ENCODE peak calls at places on chromosome 7, in five cellular contexts. U is A549, A is GM23248, G is fibroblast of lung, T is upper lobe of right lung. X is an unnamed sample.

GRCh38 chr7:149005427-149006344 is 22.6 kb downstream of the PDIA4 start:
- DNase-seq in T (peak; percentile 91), G (peak; percentile 54), U (peak; percentile 70), A (peak; percentile 76), X (no peak)

GRCh38 chr7:116955340-116955739 is 2.0 kb downstream of the ST7 start:
- DNase-seq in U (no peak), G (no peak), A (no peak), T (no peak), X (no peak)

GRCh38 chr7:33893377-33893776 is 12.0 kb upstream of the BMPER start:
- DNase-seq in T (no peak), G (no peak), U (no peak), A (no peak), X (no peak)

GRCh38 chr7:49974035-49974434 is 119.0 kb downstream of the ZPBP start:
- DNase-seq in U (no peak), A (no peak), G (no peak), T (no peak), X (no peak)

GRCh38 chr7:127047521-127047920 is 205.2 kb downstream of the GRM8 start:
- DNase-seq in A (no peak), G (no peak), T (no peak), U (no peak), X (no peak)

GRCh38 chr7:119640326-119640725 is 632.6 kb upstream of the KCND2 start:
- DNase-seq in U (no peak), T (no peak), A (no peak), G (no peak), X (no peak)

GRCh38 chr7:86926732-86927131 is 132.7 kb downstream of the ELAPOR2 start:
- DNase-seq in A (peak; percentile 85), T (no peak), U (peak; percentile 14), G (peak; percentile 31), X (no peak)

GRCh38 chr7:70266186-70266585 is 667.9 kb downstream of the AUTS2 start:
- DNase-seq in G (no peak), A (peak; percentile 6), T (no peak), U (no peak), X (no peak)

DNA sequence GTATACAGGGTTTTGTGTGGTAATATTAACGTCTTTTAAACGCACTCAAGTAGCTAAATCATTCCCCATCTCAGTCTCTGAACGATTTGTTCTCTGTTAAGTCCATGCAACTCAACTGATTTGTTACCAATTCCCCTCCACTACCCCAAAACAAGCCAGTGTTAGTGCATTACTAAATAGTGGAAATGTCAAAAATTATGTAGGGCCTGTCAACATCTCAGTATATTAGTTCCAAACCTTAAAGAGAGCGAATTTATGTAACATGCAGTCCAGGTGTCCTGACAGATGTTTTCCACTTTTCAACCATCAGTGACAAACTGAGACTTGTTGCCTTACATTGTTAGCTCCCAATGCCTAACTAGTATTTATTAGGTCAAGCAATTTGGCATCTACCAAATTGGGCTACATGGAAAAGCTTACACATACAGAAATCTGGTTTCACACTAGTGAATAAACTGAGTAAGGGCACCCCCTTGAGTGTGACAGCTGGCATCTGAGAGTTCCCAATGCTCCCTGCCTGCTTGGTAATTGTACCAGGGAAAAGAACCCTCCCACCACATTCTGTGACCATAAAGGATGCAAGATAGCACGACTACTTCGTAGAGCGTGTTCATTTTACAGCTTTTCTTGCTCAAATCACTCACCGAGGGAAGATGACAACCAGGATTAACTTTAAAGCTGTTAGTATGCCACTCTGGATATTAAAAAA is 12.1 kb downstream of the HNRNPA2B1 start:
- DNase-seq in U (no peak), A (no peak), G (no peak), T (no peak), X (no peak)
- H3K27ac ChIP-seq in U (peak overlapping the region; percentile 57), A (no peak overlapping the region), G (no peak overlapping the region), T (no peak overlapping the region), X (peak overlapping the region; percentile 20)

GRCh38 chr7:158976468-158976848 is 120.1 kb downstream of the DYNC2I1 start:
- DNase-seq in G (no peak), A (peak; percentile 12), U (no peak), T (no peak), X (no peak)
- H3K27ac ChIP-seq in G (no peak overlapping the region), A (no peak overlapping the region), U (peak overlapping the region; percentile 29), T (no peak overlapping the region), X (no peak overlapping the region)

GRCh38 chr7:481219-481930 is 38.3 kb downstream of the PDGFA start:
- DNase-seq in T (peak; percentile 36), U (no peak), A (no peak), G (no peak), X (no peak)
- H3K27ac ChIP-seq in T (no peak overlapping the region), U (no peak overlapping the region), A (no peak overlapping the region), G (no peak overlapping the region), X (no peak overlapping the region)

GRCh38 chr7:137932881-137933269 is 69.0 kb downstream of the CREB3L2 start:
- DNase-seq in G (peak; percentile 69), U (no peak), T (no peak), A (peak; percentile 90), X (no peak)

GRCh38 chr7:137933270-137934017 is 68.4 kb downstream of the CREB3L2 start:
- DNase-seq in G (peak; percentile 84), U (no peak), A (peak; percentile 76), T (no peak), X (no peak)

GRCh38 chr7:137928626-137929025 is 73.3 kb downstream of the CREB3L2 start:
- DNase-seq in G (peak; percentile 40), A (no peak), U (no peak), T (no peak), X (no peak)

GRCh38 chr7:137931823-137932222 is 70.1 kb downstream of the CREB3L2 start:
- DNase-seq in U (no peak), T (no peak), G (no peak), A (no peak), X (no peak)

GRCh38 chr7:137930616-137931015 is 71.3 kb downstream of the CREB3L2 start:
- DNase-seq in G (peak; percentile 90), U (no peak), T (no peak), A (peak; percentile 94), X (peak; percentile 73)
- H3K27ac ChIP-seq in G (peak overlapping the region; percentile 78), U (peak overlapping the region; percentile 75), T (peak overlapping the region; percentile 38), A (peak overlapping the region; percentile 84), X (peak overlapping the region; percentile 86)

GRCh38 chr7:158809596-158809995 is 19.7 kb downstream of the ESYT2 start:
- DNase-seq in G (peak; percentile 44), U (no peak), T (no peak), A (no peak), X (no peak)

GRCh38 chr7:158811461-158811860 is 17.8 kb downstream of the ESYT2 start:
- DNase-seq in T (peak; percentile 70), G (peak; percentile 93), U (no peak), A (peak; percentile 72), X (peak; percentile 37)

GRCh38 chr7:158810846-158811245 is 18.5 kb downstream of the ESYT2 start:
- DNase-seq in A (no peak), G (no peak), T (no peak), U (no peak), X (no peak)

GRCh38 chr7:158812684-158813083 is 16.6 kb downstream of the ESYT2 start:
- DNase-seq in T (no peak), G (no peak), A (no peak), U (no peak), X (no peak)

GRCh38 chr7:158811894-158812293 is 17.4 kb downstream of the ESYT2 start:
- DNase-seq in A (peak; percentile 34), T (no peak), U (no peak), G (no peak), X (no peak)
- H3K27ac ChIP-seq in A (peak overlapping the region; percentile 58), T (peak overlapping the region; percentile 76), U (peak overlapping the region; percentile 89), G (no peak overlapping the region), X (peak overlapping the region; percentile 64)

X was measured in epithelial cell of prostate.